ENCODE peak calls at places on chromosomes 5 and 9, in ten cellular contexts. One of them, this sample, is unnamed.

GRCh38 chr9:104091708-104092107 is 2.4 kb upstream of the SMC2 start:
- DNase-seq in GM10248: peak; percentile 18
- DNase-seq in T-cell: no peak
- DNase-seq in sciatic nerve: no peak
- DNase-seq in left lobe of liver: no peak
- DNase-seq in memory B cell: no peak
- DNase-seq in effector CD4-positive, alpha-beta T cell: no peak
- DNase-seq in RKO: no peak
- DNase-seq in astrocyte of the spinal cord: peak; percentile 67
- DNase-seq in kidney epithelial cell: no peak
- DNase-seq in this sample: no peak

GRCh38 chr5:56543431-56544385 is 271.6 kb upstream of the MAP3K1 start:
- DNase-seq in kidney epithelial cell: no peak
- DNase-seq in RKO: peak; percentile 17
- DNase-seq in T-cell: no peak
- DNase-seq in sciatic nerve: no peak
- DNase-seq in GM10248: no peak
- DNase-seq in astrocyte of the spinal cord: peak; percentile 14
- DNase-seq in effector CD4-positive, alpha-beta T cell: no peak
- DNase-seq in memory B cell: no peak
- DNase-seq in left lobe of liver: no peak
- DNase-seq in this sample: no peak

GRCh38 chr5:35771321-35771720 is 85.4 kb upstream of the IL7R start:
- DNase-seq in sciatic nerve: no peak
- DNase-seq in GM10248: no peak
- DNase-seq in left lobe of liver: no peak
- DNase-seq in effector CD4-positive, alpha-beta T cell: no peak
- DNase-seq in astrocyte of the spinal cord: no peak
- DNase-seq in kidney epithelial cell: no peak
- DNase-seq in RKO: no peak
- DNase-seq in memory B cell: no peak
- DNase-seq in T-cell: no peak
- DNase-seq in this sample: no peak

GRCh38 chr5:83197326-83197725 is 120.0 kb downstream of the XRCC4 start:
- DNase-seq in GM10248: no peak
- DNase-seq in kidney epithelial cell: no peak
- DNase-seq in sciatic nerve: no peak
- DNase-seq in left lobe of liver: no peak
- DNase-seq in T-cell: no peak
- DNase-seq in astrocyte of the spinal cord: no peak
- DNase-seq in memory B cell: no peak
- DNase-seq in RKO: no peak
- DNase-seq in effector CD4-positive, alpha-beta T cell: no peak
- DNase-seq in this sample: no peak

GRCh38 chr5:10471672-10472071 is 30.0 kb downstream of the ROPN1L start:
- DNase-seq in T-cell: no peak
- DNase-seq in GM10248: no peak
- DNase-seq in memory B cell: no peak
- DNase-seq in astrocyte of the spinal cord: no peak
- DNase-seq in left lobe of liver: no peak
- DNase-seq in kidney epithelial cell: no peak
- DNase-seq in sciatic nerve: no peak
- DNase-seq in RKO: no peak
- DNase-seq in effector CD4-positive, alpha-beta T cell: no peak
- DNase-seq in this sample: no peak

GRCh38 chr5:175378444-175379028 is 65.4 kb downstream of the DRD1 start:
- DNase-seq in effector CD4-positive, alpha-beta T cell: no peak
- DNase-seq in T-cell: no peak
- DNase-seq in memory B cell: no peak
- DNase-seq in sciatic nerve: no peak
- DNase-seq in RKO: peak; percentile 52
- DNase-seq in kidney epithelial cell: peak; percentile 97
- DNase-seq in GM10248: no peak
- DNase-seq in astrocyte of the spinal cord: peak; percentile 92
- DNase-seq in left lobe of liver: no peak
- DNase-seq in this sample: no peak

GRCh38 chr5:65017636-65018035 is 248.9 kb downstream of the CWC27 start:
- DNase-seq in astrocyte of the spinal cord: peak; percentile 81
- DNase-seq in RKO: no peak
- DNase-seq in kidney epithelial cell: no peak
- DNase-seq in T-cell: no peak
- DNase-seq in sciatic nerve: no peak
- DNase-seq in left lobe of liver: no peak
- DNase-seq in memory B cell: no peak
- DNase-seq in GM10248: no peak
- DNase-seq in effector CD4-positive, alpha-beta T cell: no peak
- DNase-seq in this sample: no peak

GRCh38 chr9:124256517-124257069 is 1.2 kb upstream of the NEK6 start:
- DNase-seq in GM10248: no peak
- DNase-seq in effector CD4-positive, alpha-beta T cell: no peak
- DNase-seq in T-cell: no peak
- DNase-seq in RKO: peak; percentile 67
- DNase-seq in astrocyte of the spinal cord: peak; percentile 94
- DNase-seq in left lobe of liver: no peak
- DNase-seq in kidney epithelial cell: peak; percentile 94
- DNase-seq in memory B cell: no peak
- DNase-seq in sciatic nerve: no peak
- DNase-seq in this sample: no peak

GRCh38 chr9:23698161-23698560 is 127.9 kb downstream of the ELAVL2 start:
- DNase-seq in GM10248: no peak
- DNase-seq in kidney epithelial cell: no peak
- DNase-seq in effector CD4-positive, alpha-beta T cell: no peak
- DNase-seq in sciatic nerve: no peak
- DNase-seq in left lobe of liver: no peak
- DNase-seq in T-cell: no peak
- DNase-seq in RKO: no peak
- DNase-seq in astrocyte of the spinal cord: no peak
- DNase-seq in memory B cell: no peak
- DNase-seq in this sample: no peak

GRCh38 chr9:127706836-127707241 is at the start of gene CFAP157:
- DNase-seq in astrocyte of the spinal cord: no peak
- DNase-seq in sciatic nerve: no peak
- DNase-seq in GM10248: no peak
- DNase-seq in left lobe of liver: no peak
- DNase-seq in RKO: no peak
- DNase-seq in effector CD4-positive, alpha-beta T cell: no peak
- DNase-seq in T-cell: no peak
- DNase-seq in memory B cell: no peak
- DNase-seq in kidney epithelial cell: no peak
- DNase-seq in this sample: no peak

GRCh38 chr9:98784855-98785254 is 11.5 kb downstream of the ANKS6 start:
- DNase-seq in T-cell: no peak
- DNase-seq in sciatic nerve: no peak
- DNase-seq in kidney epithelial cell: no peak
- DNase-seq in effector CD4-positive, alpha-beta T cell: no peak
- DNase-seq in memory B cell: no peak
- DNase-seq in left lobe of liver: no peak
- DNase-seq in RKO: no peak
- DNase-seq in GM10248: no peak
- DNase-seq in astrocyte of the spinal cord: no peak
- DNase-seq in this sample: no peak

GRCh38 chr5:58891072-58891970 is 308.4 kb downstream of the RAB3C start:
- DNase-seq in RKO: peak; percentile 64
- DNase-seq in astrocyte of the spinal cord: peak; percentile 94
- DNase-seq in GM10248: peak; percentile 59
- DNase-seq in left lobe of liver: peak; percentile 56
- DNase-seq in kidney epithelial cell: peak; percentile 87
- DNase-seq in effector CD4-positive, alpha-beta T cell: peak; percentile 50
- DNase-seq in memory B cell: peak; percentile 47
- DNase-seq in sciatic nerve: peak; percentile 83
- DNase-seq in T-cell: peak; percentile 58
- DNase-seq in this sample: peak; percentile 50

GRCh38 chr5:32298056-32298420 is 14.7 kb downstream of the MTMR12 start:
- DNase-seq in RKO: no peak
- DNase-seq in astrocyte of the spinal cord: no peak
- DNase-seq in left lobe of liver: no peak
- DNase-seq in GM10248: no peak
- DNase-seq in T-cell: no peak
- DNase-seq in kidney epithelial cell: no peak
- DNase-seq in memory B cell: no peak
- DNase-seq in effector CD4-positive, alpha-beta T cell: no peak
- DNase-seq in sciatic nerve: no peak
- DNase-seq in this sample: no peak

GRCh38 chr5:145989428-145989827 is 53.0 kb downstream of the SH3RF2 start:
- DNase-seq in T-cell: no peak
- DNase-seq in left lobe of liver: no peak
- DNase-seq in kidney epithelial cell: no peak
- DNase-seq in astrocyte of the spinal cord: no peak
- DNase-seq in sciatic nerve: no peak
- DNase-seq in GM10248: no peak
- DNase-seq in memory B cell: no peak
- DNase-seq in effector CD4-positive, alpha-beta T cell: no peak
- DNase-seq in RKO: no peak
- DNase-seq in this sample: no peak

GRCh38 chr5:137563646-137564474 is 64.7 kb upstream of the SPOCK1 start:
- DNase-seq in T-cell: no peak
- DNase-seq in memory B cell: no peak
- DNase-seq in GM10248: no peak
- DNase-seq in astrocyte of the spinal cord: peak; percentile 88
- DNase-seq in kidney epithelial cell: peak; percentile 86
- DNase-seq in sciatic nerve: no peak
- DNase-seq in effector CD4-positive, alpha-beta T cell: no peak
- DNase-seq in left lobe of liver: no peak
- DNase-seq in RKO: no peak
- DNase-seq in this sample: no peak

GRCh38 chr9:38142201-38142600 is 73.2 kb upstream of the SHB start:
- DNase-seq in left lobe of liver: no peak
- DNase-seq in GM10248: no peak
- DNase-seq in T-cell: no peak
- DNase-seq in memory B cell: no peak
- DNase-seq in kidney epithelial cell: no peak
- DNase-seq in sciatic nerve: no peak
- DNase-seq in effector CD4-positive, alpha-beta T cell: no peak
- DNase-seq in RKO: no peak
- DNase-seq in astrocyte of the spinal cord: no peak
- DNase-seq in this sample: no peak

GRCh38 chr5:149022200-149022599 is 40.7 kb downstream of the SH3TC2 start:
- DNase-seq in RKO: no peak
- DNase-seq in left lobe of liver: no peak
- DNase-seq in effector CD4-positive, alpha-beta T cell: no peak
- DNase-seq in GM10248: no peak
- DNase-seq in memory B cell: no peak
- DNase-seq in T-cell: no peak
- DNase-seq in astrocyte of the spinal cord: no peak
- DNase-seq in sciatic nerve: no peak
- DNase-seq in kidney epithelial cell: no peak
- DNase-seq in this sample: no peak

GRCh38 chr5:94288937-94289336 is 329.5 kb downstream of the KIAA0825 start:
- DNase-seq in kidney epithelial cell: no peak
- DNase-seq in left lobe of liver: no peak
- DNase-seq in sciatic nerve: no peak
- DNase-seq in astrocyte of the spinal cord: peak; percentile 39
- DNase-seq in RKO: no peak
- DNase-seq in T-cell: no peak
- DNase-seq in memory B cell: no peak
- DNase-seq in effector CD4-positive, alpha-beta T cell: no peak
- DNase-seq in GM10248: no peak
- DNase-seq in this sample: no peak

GRCh38 chr5:72523960-72524582 is 16.9 kb upstream of the ZNF366 start:
- DNase-seq in left lobe of liver: no peak
- DNase-seq in effector CD4-positive, alpha-beta T cell: no peak
- DNase-seq in RKO: peak; percentile 62
- DNase-seq in memory B cell: no peak
- DNase-seq in GM10248: peak; percentile 51
- DNase-seq in kidney epithelial cell: peak; percentile 49
- DNase-seq in astrocyte of the spinal cord: peak; percentile 87
- DNase-seq in T-cell: no peak
- DNase-seq in sciatic nerve: no peak
- DNase-seq in this sample: no peak

GRCh38 chr5:106827061-106827460 is 843.7 kb downstream of the EFNA5 start:
- DNase-seq in effector CD4-positive, alpha-beta T cell: no peak
- DNase-seq in sciatic nerve: no peak
- DNase-seq in T-cell: no peak
- DNase-seq in memory B cell: no peak
- DNase-seq in astrocyte of the spinal cord: no peak
- DNase-seq in RKO: peak; percentile 34
- DNase-seq in left lobe of liver: no peak
- DNase-seq in GM10248: no peak
- DNase-seq in kidney epithelial cell: no peak
- DNase-seq in this sample: no peak

GRCh38 chr5:123033157-123033671 is 3.3 kb downstream of the PPIC start:
- DNase-seq in RKO: no peak
- DNase-seq in left lobe of liver: no peak
- DNase-seq in astrocyte of the spinal cord: no peak
- DNase-seq in T-cell: no peak
- DNase-seq in kidney epithelial cell: no peak
- DNase-seq in sciatic nerve: no peak
- DNase-seq in GM10248: no peak
- DNase-seq in memory B cell: no peak
- DNase-seq in effector CD4-positive, alpha-beta T cell: no peak
- DNase-seq in this sample: no peak

GRCh38 chr5:141672856-141673813 is 8.9 kb downstream of the ARAP3 start:
- DNase-seq in sciatic nerve: no peak
- DNase-seq in effector CD4-positive, alpha-beta T cell: no peak
- DNase-seq in kidney epithelial cell: no peak
- DNase-seq in astrocyte of the spinal cord: no peak
- DNase-seq in left lobe of liver: no peak
- DNase-seq in RKO: no peak
- DNase-seq in GM10248: no peak
- DNase-seq in memory B cell: no peak
- DNase-seq in T-cell: no peak
- DNase-seq in this sample: no peak

GRCh38 chr9:105500108-105500766 is 52.4 kb downstream of the FSD1L start:
- DNase-seq in memory B cell: peak; percentile 10
- DNase-seq in astrocyte of the spinal cord: no peak
- DNase-seq in RKO: no peak
- DNase-seq in effector CD4-positive, alpha-beta T cell: no peak
- DNase-seq in GM10248: peak; percentile 62
- DNase-seq in T-cell: no peak
- DNase-seq in left lobe of liver: no peak
- DNase-seq in kidney epithelial cell: peak; percentile 19
- DNase-seq in sciatic nerve: no peak
- DNase-seq in this sample: no peak

GRCh38 chr9:113543286-113544000 is 79.9 kb downstream of the RGS3 start:
- DNase-seq in astrocyte of the spinal cord: no peak
- DNase-seq in memory B cell: no peak
- DNase-seq in sciatic nerve: peak; percentile 41
- DNase-seq in left lobe of liver: no peak
- DNase-seq in effector CD4-positive, alpha-beta T cell: no peak
- DNase-seq in RKO: no peak
- DNase-seq in T-cell: no peak
- DNase-seq in GM10248: no peak
- DNase-seq in kidney epithelial cell: no peak
- DNase-seq in this sample: no peak

GRCh38 chr9:35828716-35829083 is at the start of gene FAM221B:
- DNase-seq in effector CD4-positive, alpha-beta T cell: no peak
- DNase-seq in sciatic nerve: peak; percentile 75
- DNase-seq in kidney epithelial cell: no peak
- DNase-seq in RKO: no peak
- DNase-seq in GM10248: no peak
- DNase-seq in T-cell: no peak
- DNase-seq in astrocyte of the spinal cord: no peak
- DNase-seq in memory B cell: no peak
- DNase-seq in left lobe of liver: no peak
- DNase-seq in this sample: peak; percentile 31

GRCh38 chr9:16509946-16510504 is 360.4 kb downstream of the BNC2 start:
- DNase-seq in kidney epithelial cell: peak; percentile 58
- DNase-seq in sciatic nerve: no peak
- DNase-seq in left lobe of liver: no peak
- DNase-seq in memory B cell: no peak
- DNase-seq in astrocyte of the spinal cord: peak; percentile 86
- DNase-seq in effector CD4-positive, alpha-beta T cell: no peak
- DNase-seq in RKO: no peak
- DNase-seq in T-cell: no peak
- DNase-seq in GM10248: no peak
- DNase-seq in this sample: no peak

GRCh38 chr5:155728146-155728856 is 598.7 kb upstream of the SGCD start:
- DNase-seq in left lobe of liver: peak; percentile 47
- DNase-seq in astrocyte of the spinal cord: peak; percentile 2
- DNase-seq in kidney epithelial cell: no peak
- DNase-seq in T-cell: no peak
- DNase-seq in GM10248: no peak
- DNase-seq in sciatic nerve: peak; percentile 61
- DNase-seq in memory B cell: no peak
- DNase-seq in RKO: no peak
- DNase-seq in effector CD4-positive, alpha-beta T cell: no peak
- DNase-seq in this sample: no peak

GRCh38 chr9:80885894-80886293 is 803.5 kb downstream of the TLE1 start:
- DNase-seq in sciatic nerve: no peak
- DNase-seq in RKO: no peak
- DNase-seq in effector CD4-positive, alpha-beta T cell: no peak
- DNase-seq in kidney epithelial cell: no peak
- DNase-seq in memory B cell: no peak
- DNase-seq in astrocyte of the spinal cord: no peak
- DNase-seq in T-cell: no peak
- DNase-seq in left lobe of liver: no peak
- DNase-seq in GM10248: no peak
- DNase-seq in this sample: no peak